ENCODE peak calls at places on chromosomes 7 and 10, in eight cellular contexts. I is psoas muscle, Z is midbrain, H is NB4, V is ovary, D is AG09319, F is NCI-H1694, T is H7. O is an unnamed sample.
A peak's percentile ranks its signal among the peaks of the same experiment; 100 is the strongest.

GRCh38 chr7:107147464-107148214 is 21.2 kb upstream of the HBP1 start:
- DNase-seq in I (no peak), F (peak; percentile 5), D (no peak), V (no peak), Z (peak; percentile 55), H (peak; percentile 55), T (peak; percentile 19), O (peak; percentile 59)

GRCh38 chr7:44292876-44293560 is 32.4 kb downstream of the CAMK2B start:
- DNase-seq in V (peak; percentile 16), F (no peak), H (no peak), T (peak; percentile 24), Z (no peak), I (peak; percentile 26), D (no peak), O (peak; percentile 29)

GRCh38 chr7:26397326-26397725 is 105.7 kb downstream of the SNX10 start:
- DNase-seq in D (no peak), V (no peak), F (no peak), I (no peak), T (peak; percentile 41), H (no peak), Z (peak; percentile 7), O (peak; percentile 55)

GRCh38 chr7:95327356-95327755 is 3.0 kb upstream of the PON1 start:
- DNase-seq in D (no peak), H (no peak), T (no peak), I (no peak), Z (no peak), V (no peak), F (no peak), O (no peak)

GRCh38 chr10:23198610-23198939 is 6.5 kb downstream of the PTF1A start:
- DNase-seq in H (no peak), D (no peak), Z (no peak), T (no peak), F (no peak), I (no peak), V (no peak), O (no peak)

GRCh38 chr7:116673504-116673865 is 1.5 kb downstream of the MET start:
- DNase-seq in V (no peak), Z (no peak), F (no peak), H (no peak), I (no peak), T (no peak), D (no peak), O (no peak)

GRCh38 chr7:35714862-35715261 is 19.9 kb upstream of the HERPUD2 start:
- DNase-seq in F (no peak), I (no peak), T (no peak), V (no peak), D (no peak), Z (peak; percentile 72), H (peak; percentile 29), O (peak; percentile 68)

GRCh38 chr7:561631-562393 is 42.2 kb upstream of the PDGFA start:
- DNase-seq in Z (no peak), V (peak; percentile 69), D (no peak), T (peak; percentile 78), I (no peak), H (peak; percentile 83), F (no peak), O (no peak)

GRCh38 chr10:78336402-78336791 is 302.7 kb downstream of the RPS24 start:
- DNase-seq in T (peak; percentile 13), I (no peak), D (peak; percentile 54), H (no peak), F (no peak), Z (no peak), V (peak; percentile 50), O (peak; percentile 38)

GRCh38 chr7:21636694-21637093 is 93.9 kb downstream of the DNAH11 start:
- DNase-seq in T (no peak), D (no peak), Z (no peak), I (no peak), H (no peak), V (no peak), F (no peak), O (no peak)

GRCh38 chr7:130242198-130243014 is 24.3 kb upstream of the CPA2 start:
- DNase-seq in T (peak; percentile 71), H (peak; percentile 66), D (peak; percentile 7), I (peak; percentile 69), V (peak; percentile 27), Z (peak; percentile 26), F (peak; percentile 42), O (peak; percentile 90)

GRCh38 chr10:11522821-11523245 is 88.6 kb downstream of the USP6NL start:
- DNase-seq in F (no peak), D (no peak), H (no peak), V (no peak), I (no peak), Z (no peak), T (no peak), O (no peak)

GRCh38 chr7:105602325-105603305 is 21.3 kb upstream of the EFCAB10 start:
- DNase-seq in T (no peak), H (no peak), V (no peak), Z (no peak), F (no peak), I (no peak), D (peak; percentile 80), O (peak; percentile 49)

GRCh38 chr7:55109384-55110167 is 90.8 kb downstream of the EGFR start:
- DNase-seq in I (no peak), H (no peak), V (no peak), D (no peak), Z (no peak), F (no peak), T (no peak), O (no peak)

GRCh38 chr10:103110407-103110806 is 82.7 kb downstream of the NT5C2 start:
- DNase-seq in F (no peak), I (no peak), H (no peak), Z (no peak), T (no peak), V (no peak), D (no peak), O (no peak)

GRCh38 chr10:3876563-3876962 is 91.6 kb upstream of the KLF6 start:
- DNase-seq in V (no peak), D (no peak), I (no peak), Z (no peak), T (no peak), F (no peak), H (no peak), O (peak; percentile 34)

GRCh38 chr7:114957434-114957833 is 35.5 kb downstream of the MDFIC start:
- DNase-seq in T (no peak), V (no peak), F (no peak), D (no peak), Z (no peak), I (no peak), H (no peak), O (no peak)

GRCh38 chr7:92794846-92795245 is 41.5 kb downstream of the CDK6 start:
- DNase-seq in V (no peak), H (no peak), F (no peak), I (no peak), Z (no peak), D (no peak), T (no peak), O (no peak)

GRCh38 chr10:12710594-12711343 is 290.7 kb downstream of the CCDC3 start:
- DNase-seq in Z (peak; percentile 74), F (peak; percentile 69), D (peak; percentile 69), H (peak; percentile 74), I (peak; percentile 79), T (peak; percentile 55), V (peak; percentile 82), O (peak; percentile 91)

GRCh38 chr10:78301891-78302738 is 268.5 kb downstream of the RPS24 start:
- DNase-seq in D (no peak), H (peak; percentile 28), T (peak; percentile 57), F (no peak), Z (no peak), I (no peak), V (no peak), O (peak; percentile 68)

GRCh38 chr7:22860337-22860736 is 37.7 kb upstream of the TOMM7 start:
- DNase-seq in I (no peak), T (no peak), H (peak; percentile 50), D (no peak), F (peak; percentile 28), Z (no peak), V (no peak), O (peak; percentile 56)

GRCh38 chr10:93435621-93436385 is 46.3 kb downstream of the MYOF start:
- DNase-seq in H (peak; percentile 95), I (no peak), F (no peak), D (no peak), T (peak; percentile 58), Z (no peak), V (no peak), O (peak; percentile 59)

GRCh38 chr10:90588222-90588621 is 269.6 kb downstream of the HTR7 start:
- DNase-seq in T (no peak), D (no peak), I (no peak), V (no peak), H (no peak), F (no peak), Z (no peak), O (no peak)

GRCh38 chr7:155682484-155682883 is 38.0 kb downstream of the RBM33 start:
- DNase-seq in T (no peak), H (no peak), D (no peak), I (no peak), Z (no peak), F (no peak), V (no peak), O (no peak)

GRCh38 chr10:102247724-102248123 is 2.4 kb downstream of the GBF1 start:
- DNase-seq in T (no peak), D (no peak), H (no peak), I (no peak), V (no peak), Z (no peak), F (no peak), O (no peak)

GRCh38 chr10:97689637-97690036 is 2.6 kb upstream of the AVPI1 start:
- DNase-seq in D (peak; percentile 90), V (no peak), T (no peak), H (peak; percentile 58), Z (no peak), F (no peak), I (no peak), O (no peak)

GRCh38 chr7:46568420-46569116 is 647.5 kb upstream of the IGFBP3 start:
- DNase-seq in D (no peak), F (no peak), I (no peak), H (no peak), V (no peak), T (no peak), Z (no peak), O (no peak)

GRCh38 chr10:71697938-71698709 is 21.5 kb downstream of the C10orf105 start:
- DNase-seq in V (no peak), Z (no peak), D (no peak), T (no peak), I (peak; percentile 22), H (no peak), F (no peak), O (no peak)

GRCh38 chr7:42115795-42116194 is 121.2 kb downstream of the GLI3 start:
- DNase-seq in I (no peak), V (no peak), T (no peak), Z (no peak), D (no peak), F (no peak), H (no peak), O (no peak)

GRCh38 chr10:123249894-123250293 is 95.7 kb downstream of the BUB3 start:
- DNase-seq in V (no peak), D (no peak), I (no peak), T (no peak), H (no peak), F (peak; percentile 0), Z (no peak), O (no peak)

O was measured in endodermal cell.